ENCODE peak calls at places on chromosomes 2 and 18, in seven cellular contexts. N is NCI-H1436, K is NB4, R is NCI-H1105, A is Daoy, O is adrenal gland, Z is nephron progenitor cell. T is an unnamed sample.
A peak's percentile ranks its signal among the peaks of the same experiment; 100 is the strongest.

GRCh38 chr2:42060718-42061619 is 13.1 kb downstream of the PKDCC start:
- DNase-seq in N (no peak), K (peak; percentile 50), R (no peak), A (no peak), O (peak; percentile 52), Z (no peak), T (no peak)

GRCh38 chr2:191688934-191689695 is 11.2 kb downstream of the NABP1 start:
- DNase-seq in N (no peak), K (no peak), R (no peak), A (peak; percentile 67), O (no peak), Z (no peak), T (no peak)

GRCh38 chr2:176471949-176472348 is 202.7 kb downstream of the MTX2 start:
- DNase-seq in N (no peak), K (no peak), R (no peak), A (no peak), O (no peak), Z (no peak), T (no peak)

GRCh38 chr2:236179653-236180500 is 11.7 kb upstream of the GBX2 start:
- DNase-seq in N (no peak), K (no peak), R (no peak), A (peak; percentile 57), O (no peak), Z (no peak), T (no peak)

GRCh38 chr2:157487747-157488146 is 43.9 kb upstream of the CYTIP start:
- DNase-seq in N (no peak), K (no peak), R (no peak), A (no peak), O (no peak), Z (no peak), T (no peak)

GRCh38 chr2:228613133-228613532 is 431.6 kb upstream of the SPHKAP start:
- DNase-seq in N (no peak), K (no peak), R (no peak), A (peak; percentile 21), O (no peak), Z (no peak), T (no peak)

GRCh38 chr2:118492335-118492734 is 355.1 kb downstream of the EN1 start:
- DNase-seq in N (no peak), K (peak; percentile 32), R (no peak), A (no peak), O (no peak), Z (no peak), T (no peak)

GRCh38 chr2:190088917-190089316 is 26.4 kb upstream of the MSTN start:
- DNase-seq in N (peak; percentile 63), K (peak; percentile 73), R (peak; percentile 35), A (peak; percentile 48), O (peak; percentile 51), Z (peak; percentile 46), T (peak; percentile 51)

GRCh38 chr18:77100751-77101355 is 31.7 kb downstream of the MBP start:
- DNase-seq in N (no peak), K (no peak), R (no peak), A (peak; percentile 17), O (no peak), Z (no peak), T (no peak)

GRCh38 chr18:10410472-10411300 is 43.7 kb upstream of the APCDD1 start:
- DNase-seq in N (no peak), K (no peak), R (no peak), A (peak; percentile 38), O (no peak), Z (no peak), T (no peak)

GRCh38 chr2:235979753-235980459 is 188.3 kb downstream of the GBX2 start:
- DNase-seq in N (peak; percentile 79), K (no peak), R (peak; percentile 86), A (no peak), O (no peak), Z (no peak), T (no peak)

GRCh38 chr2:11248-11941 is 34.9 kb downstream of the FAM110C start:
- DNase-seq in N (no peak), K (peak; percentile 57), R (no peak), A (peak; percentile 66), O (peak; percentile 36), Z (peak; percentile 93), T (peak; percentile 19)

GRCh38 chr2:201172279-201172678 is 10.7 kb upstream of the CASP10 start:
- DNase-seq in N (no peak), K (no peak), R (no peak), A (no peak), O (no peak), Z (no peak), T (no peak)

GRCh38 chr2:42319265-42319664 is 41.8 kb downstream of the COX7A2L start:
- DNase-seq in N (no peak), K (no peak), R (no peak), A (no peak), O (no peak), Z (no peak), T (no peak)

GRCh38 chr2:74481961-74482800 is 617 bp downstream of the CCDC142 start:
- DNase-seq in N (no peak), K (peak; percentile 86), R (no peak), A (no peak), O (peak; percentile 37), Z (peak; percentile 68), T (peak; percentile 46)

GRCh38 chr2:51720826-51721225 is 688.9 kb upstream of the NRXN1 start:
- DNase-seq in N (no peak), K (no peak), R (no peak), A (no peak), O (no peak), Z (no peak), T (no peak)

GRCh38 chr2:218435003-218435982 is 16.4 kb downstream of the VIL1 start:
- DNase-seq in N (no peak), K (no peak), R (no peak), A (no peak), O (no peak), Z (no peak), T (no peak)

GRCh38 chr2:189407161-189407943 is 33.9 kb upstream of the WDR75 start:
- DNase-seq in N (no peak), K (no peak), R (no peak), A (peak; percentile 42), O (no peak), Z (no peak), T (no peak)

GRCh38 chr2:120227111-120227991 is 4.2 kb upstream of the TMEM185B start:
- DNase-seq in N (no peak), K (no peak), R (no peak), A (no peak), O (peak; percentile 77), Z (no peak), T (no peak)

GRCh38 chr2:231717281-231718180 is 9.2 kb downstream of the PTMA start:
- DNase-seq in N (no peak), K (peak; percentile 99), R (no peak), A (peak; percentile 52), O (peak; percentile 30), Z (peak; percentile 34), T (peak; percentile 50)

GRCh38 chr2:214830794-214831346 is 21.4 kb upstream of the BARD1 start:
- DNase-seq in N (no peak), K (peak; percentile 35), R (no peak), A (no peak), O (no peak), Z (no peak), T (peak; percentile 18)

GRCh38 chr2:219664958-219665357 is 37.5 kb downstream of the SLC4A3 start:
- DNase-seq in N (no peak), K (no peak), R (no peak), A (no peak), O (peak; percentile 37), Z (no peak), T (no peak)

GRCh38 chr18:64240301-64240700 is 91.4 kb upstream of the LINC00305 start:
- DNase-seq in N (no peak), K (no peak), R (no peak), A (no peak), O (no peak), Z (no peak), T (no peak)

GRCh38 chr2:164542584-164543021 is 78.7 kb downstream of the GRB14 start:
- DNase-seq in N (no peak), K (no peak), R (peak; percentile 19), A (peak; percentile 11), O (no peak), Z (no peak), T (no peak)

GRCh38 chr2:9778012-9778411 is 65.3 kb upstream of the TAF1B start:
- DNase-seq in N (no peak), K (peak; percentile 54), R (no peak), A (peak; percentile 53), O (no peak), Z (no peak), T (peak; percentile 59)

GRCh38 chr2:33322099-33322498 is 154.3 kb upstream of the RASGRP3 start:
- DNase-seq in N (no peak), K (no peak), R (no peak), A (no peak), O (peak; percentile 89), Z (no peak), T (no peak)

GRCh38 chr2:41720298-41720697 is 327.5 kb upstream of the PKDCC start:
- DNase-seq in N (no peak), K (no peak), R (no peak), A (no peak), O (no peak), Z (no peak), T (no peak)

GRCh38 chr18:57806891-57807280 is 3.8 kb upstream of the ATP8B1 start:
- DNase-seq in N (no peak), K (no peak), R (no peak), A (peak; percentile 65), O (peak; percentile 73), Z (no peak), T (no peak)

GRCh38 chr2:133591164-133591563 is 22.9 kb upstream of the NCKAP5 start:
- DNase-seq in N (no peak), K (no peak), R (peak; percentile 5), A (peak; percentile 60), O (no peak), Z (no peak), T (no peak)

GRCh38 chr2:11344342-11344955 is at the start of gene ROCK2:
- DNase-seq in N (peak; percentile 69), K (peak; percentile 92), R (peak; percentile 64), A (peak; percentile 93), O (peak; percentile 89), Z (peak; percentile 89), T (peak; percentile 84)

GRCh38 chr18:40250218-40250617 is 1704.8 kb upstream of the PIK3C3 start:
- DNase-seq in N (no peak), K (no peak), R (no peak), A (no peak), O (no peak), Z (no peak), T (no peak)

GRCh38 chr2:38239452-38239851 is 137.6 kb downstream of the ATL2 start:
- DNase-seq in N (no peak), K (no peak), R (no peak), A (peak; percentile 64), O (no peak), Z (no peak), T (no peak)

GRCh38 chr18:27608742-27609141 is 423.6 kb upstream of the CHST9 start:
- DNase-seq in N (no peak), K (peak; percentile 3), R (no peak), A (no peak), O (no peak), Z (no peak), T (peak; percentile 16)

GRCh38 chr2:71528749-71529148 is 75.4 kb downstream of the DYSF start:
- DNase-seq in N (no peak), K (no peak), R (no peak), A (no peak), O (no peak), Z (no peak), T (no peak)

GRCh38 chr2:96703021-96703751 is 36.7 kb downstream of the LMAN2L start:
- DNase-seq in N (no peak), K (no peak), R (no peak), A (no peak), O (no peak), Z (no peak), T (no peak)

GRCh38 chr2:219049282-219049681 is 8.0 kb upstream of the CFAP65 start:
- DNase-seq in N (no peak), K (no peak), R (no peak), A (peak; percentile 22), O (no peak), Z (no peak), T (no peak)

T was measured in HEK293T.